ENCODE peak calls at places on chromosome 16, in ten cellular contexts. One of them, this sample, is unnamed.

GRCh38 chr16:10752843-10753523 is 9.3 kb downstream of the NUBP1 start:
- DNase-seq in AG09319: no peak
- DNase-seq in ovary: peak; percentile 33
- DNase-seq in HEK293T: no peak
- DNase-seq in KBM-7: peak; percentile 82
- DNase-seq in stimulated activated CD4-positive, alpha-beta T cell treated with anti-CD3 and anti-CD28 coated beads, Interleukin-2, amount 100 ng/mL, for 4 hours: no peak
- DNase-seq in putamen: peak; percentile 52
- DNase-seq in posterior cingulate gyrus: peak; percentile 39
- DNase-seq in NCI-H1105 treated with DMSO at 0.1 percent for 48 hours: no peak
- DNase-seq in NCI-H2029: no peak
- DNase-seq in this sample: peak; percentile 49

GRCh38 chr16:22007159-22007508 is 777 bp upstream of the MOSMO start:
- DNase-seq in HEK293T: peak; percentile 18
- DNase-seq in NCI-H2029: no peak
- DNase-seq in putamen: no peak
- DNase-seq in KBM-7: no peak
- DNase-seq in NCI-H1105 treated with DMSO at 0.1 percent for 48 hours: no peak
- DNase-seq in ovary: no peak
- DNase-seq in AG09319: no peak
- DNase-seq in stimulated activated CD4-positive, alpha-beta T cell treated with anti-CD3 and anti-CD28 coated beads, Interleukin-2, amount 100 ng/mL, for 4 hours: no peak
- DNase-seq in posterior cingulate gyrus: no peak
- DNase-seq in this sample: no peak

GRCh38 chr16:89826531-89827382 is 1.5 kb upstream of the SPIRE2 start:
- DNase-seq in AG09319: no peak
- DNase-seq in putamen: no peak
- DNase-seq in KBM-7: no peak
- DNase-seq in stimulated activated CD4-positive, alpha-beta T cell treated with anti-CD3 and anti-CD28 coated beads, Interleukin-2, amount 100 ng/mL, for 4 hours: no peak
- DNase-seq in NCI-H2029: no peak
- DNase-seq in HEK293T: no peak
- DNase-seq in posterior cingulate gyrus: no peak
- DNase-seq in ovary: no peak
- DNase-seq in NCI-H1105 treated with DMSO at 0.1 percent for 48 hours: no peak
- DNase-seq in this sample: no peak

GRCh38 chr16:65287307-65287706 is 165.4 kb upstream of the CDH11 start:
- DNase-seq in KBM-7: no peak
- DNase-seq in HEK293T: no peak
- DNase-seq in NCI-H2029: no peak
- DNase-seq in ovary: no peak
- DNase-seq in posterior cingulate gyrus: no peak
- DNase-seq in stimulated activated CD4-positive, alpha-beta T cell treated with anti-CD3 and anti-CD28 coated beads, Interleukin-2, amount 100 ng/mL, for 4 hours: no peak
- DNase-seq in putamen: no peak
- DNase-seq in NCI-H1105 treated with DMSO at 0.1 percent for 48 hours: no peak
- DNase-seq in AG09319: no peak
- DNase-seq in this sample: no peak

GRCh38 chr16:84640145-84640544 is 8.2 kb upstream of the KLHL36 start:
- DNase-seq in ovary: no peak
- DNase-seq in posterior cingulate gyrus: no peak
- DNase-seq in HEK293T: no peak
- DNase-seq in AG09319: no peak
- DNase-seq in stimulated activated CD4-positive, alpha-beta T cell treated with anti-CD3 and anti-CD28 coated beads, Interleukin-2, amount 100 ng/mL, for 4 hours: no peak
- DNase-seq in KBM-7: no peak
- DNase-seq in NCI-H2029: no peak
- DNase-seq in putamen: no peak
- DNase-seq in NCI-H1105 treated with DMSO at 0.1 percent for 48 hours: no peak
- DNase-seq in this sample: no peak

GRCh38 chr16:75494696-75495601 is at the start of gene CHST6:
- DNase-seq in posterior cingulate gyrus: peak; percentile 62
- DNase-seq in NCI-H1105 treated with DMSO at 0.1 percent for 48 hours: no peak
- DNase-seq in KBM-7: no peak
- DNase-seq in putamen: peak; percentile 78
- DNase-seq in NCI-H2029: no peak
- DNase-seq in ovary: no peak
- DNase-seq in stimulated activated CD4-positive, alpha-beta T cell treated with anti-CD3 and anti-CD28 coated beads, Interleukin-2, amount 100 ng/mL, for 4 hours: no peak
- DNase-seq in HEK293T: peak; percentile 57
- DNase-seq in AG09319: no peak
- DNase-seq in this sample: peak; percentile 55

GRCh38 chr16:65532218-65532617 is 410.4 kb upstream of the CDH11 start:
- DNase-seq in NCI-H2029: no peak
- DNase-seq in stimulated activated CD4-positive, alpha-beta T cell treated with anti-CD3 and anti-CD28 coated beads, Interleukin-2, amount 100 ng/mL, for 4 hours: no peak
- DNase-seq in AG09319: no peak
- DNase-seq in putamen: no peak
- DNase-seq in KBM-7: no peak
- DNase-seq in posterior cingulate gyrus: no peak
- DNase-seq in NCI-H1105 treated with DMSO at 0.1 percent for 48 hours: peak; percentile 66
- DNase-seq in HEK293T: no peak
- DNase-seq in ovary: no peak
- DNase-seq in this sample: no peak

GRCh38 chr16:83315271-83315670 is 492.5 kb upstream of the HSBP1 start:
- DNase-seq in KBM-7: no peak
- DNase-seq in NCI-H2029: no peak
- DNase-seq in NCI-H1105 treated with DMSO at 0.1 percent for 48 hours: no peak
- DNase-seq in posterior cingulate gyrus: no peak
- DNase-seq in stimulated activated CD4-positive, alpha-beta T cell treated with anti-CD3 and anti-CD28 coated beads, Interleukin-2, amount 100 ng/mL, for 4 hours: no peak
- DNase-seq in HEK293T: no peak
- DNase-seq in ovary: no peak
- DNase-seq in putamen: no peak
- DNase-seq in AG09319: no peak
- DNase-seq in this sample: no peak

GRCh38 chr16:56353054-56353921 is 72.1 kb downstream of the AMFR start:
- DNase-seq in NCI-H1105 treated with DMSO at 0.1 percent for 48 hours: no peak
- DNase-seq in AG09319: no peak
- DNase-seq in ovary: peak; percentile 14
- DNase-seq in HEK293T: no peak
- DNase-seq in NCI-H2029: no peak
- DNase-seq in posterior cingulate gyrus: peak; percentile 14
- DNase-seq in KBM-7: no peak
- DNase-seq in stimulated activated CD4-positive, alpha-beta T cell treated with anti-CD3 and anti-CD28 coated beads, Interleukin-2, amount 100 ng/mL, for 4 hours: no peak
- DNase-seq in putamen: no peak
- DNase-seq in this sample: no peak

GRCh38 chr16:31328322-31329052 is 26.5 kb upstream of the ITGAX start:
- DNase-seq in stimulated activated CD4-positive, alpha-beta T cell treated with anti-CD3 and anti-CD28 coated beads, Interleukin-2, amount 100 ng/mL, for 4 hours: no peak
- DNase-seq in posterior cingulate gyrus: no peak
- DNase-seq in KBM-7: no peak
- DNase-seq in putamen: no peak
- DNase-seq in AG09319: no peak
- DNase-seq in ovary: no peak
- DNase-seq in NCI-H1105 treated with DMSO at 0.1 percent for 48 hours: no peak
- DNase-seq in NCI-H2029: no peak
- DNase-seq in HEK293T: no peak
- DNase-seq in this sample: no peak

GRCh38 chr16:72008424-72009216 is at the start of gene DHODH:
- DNase-seq in ovary: peak; percentile 96
- DNase-seq in putamen: peak; percentile 98
- DNase-seq in KBM-7: peak; percentile 99
- DNase-seq in NCI-H2029: peak; percentile 90
- DNase-seq in AG09319: peak; percentile 91
- DNase-seq in stimulated activated CD4-positive, alpha-beta T cell treated with anti-CD3 and anti-CD28 coated beads, Interleukin-2, amount 100 ng/mL, for 4 hours: peak; percentile 99
- DNase-seq in posterior cingulate gyrus: peak; percentile 97
- DNase-seq in HEK293T: peak; percentile 99
- DNase-seq in NCI-H1105 treated with DMSO at 0.1 percent for 48 hours: peak; percentile 90
- DNase-seq in this sample: peak; percentile 98

GRCh38 chr16:85072947-85073346 is 39.3 kb downstream of the CIBAR2 start:
- DNase-seq in ovary: no peak
- DNase-seq in NCI-H1105 treated with DMSO at 0.1 percent for 48 hours: no peak
- DNase-seq in HEK293T: no peak
- DNase-seq in NCI-H2029: no peak
- DNase-seq in putamen: no peak
- DNase-seq in KBM-7: no peak
- DNase-seq in posterior cingulate gyrus: no peak
- DNase-seq in AG09319: peak; percentile 68
- DNase-seq in stimulated activated CD4-positive, alpha-beta T cell treated with anti-CD3 and anti-CD28 coated beads, Interleukin-2, amount 100 ng/mL, for 4 hours: no peak
- DNase-seq in this sample: peak; percentile 20

GRCh38 chr16:58128721-58129096 is 472 bp downstream of the CFAP20 start:
- DNase-seq in KBM-7: no peak
- DNase-seq in ovary: peak; percentile 47
- DNase-seq in HEK293T: no peak
- DNase-seq in putamen: no peak
- DNase-seq in NCI-H1105 treated with DMSO at 0.1 percent for 48 hours: no peak
- DNase-seq in AG09319: no peak
- DNase-seq in posterior cingulate gyrus: no peak
- DNase-seq in stimulated activated CD4-positive, alpha-beta T cell treated with anti-CD3 and anti-CD28 coated beads, Interleukin-2, amount 100 ng/mL, for 4 hours: no peak
- DNase-seq in NCI-H2029: no peak
- DNase-seq in this sample: no peak

GRCh38 chr16:4375717-4376116 is 4.1 kb downstream of the VASN start:
- DNase-seq in stimulated activated CD4-positive, alpha-beta T cell treated with anti-CD3 and anti-CD28 coated beads, Interleukin-2, amount 100 ng/mL, for 4 hours: no peak
- DNase-seq in posterior cingulate gyrus: no peak
- DNase-seq in NCI-H1105 treated with DMSO at 0.1 percent for 48 hours: no peak
- DNase-seq in ovary: no peak
- DNase-seq in NCI-H2029: no peak
- DNase-seq in HEK293T: no peak
- DNase-seq in putamen: no peak
- DNase-seq in KBM-7: no peak
- DNase-seq in AG09319: no peak
- DNase-seq in this sample: no peak

GRCh38 chr16:25941800-25942558 is 250.2 kb downstream of the HS3ST4 start:
- DNase-seq in ovary: no peak
- DNase-seq in stimulated activated CD4-positive, alpha-beta T cell treated with anti-CD3 and anti-CD28 coated beads, Interleukin-2, amount 100 ng/mL, for 4 hours: no peak
- DNase-seq in KBM-7: no peak
- DNase-seq in NCI-H2029: no peak
- DNase-seq in AG09319: no peak
- DNase-seq in posterior cingulate gyrus: no peak
- DNase-seq in HEK293T: no peak
- DNase-seq in putamen: no peak
- DNase-seq in NCI-H1105 treated with DMSO at 0.1 percent for 48 hours: no peak
- DNase-seq in this sample: no peak

This sample was measured in heart right ventricle.